ENCODE peak calls at places on chromosomes 6 and 20, in six cellular contexts. One of them, this sample, is unnamed.
A peak's percentile ranks its signal among the peaks of the same experiment; 100 is the strongest.

GRCh38 chr6:162388383-162388777 is 339.2 kb downstream of the PRKN start:
- DNase-seq in heart left ventricle: no peak
- DNase-seq in IMR-90: no peak
- DNase-seq in fibroblast of lung: no peak
- DNase-seq in thoracic aorta: no peak
- DNase-seq in astrocyte of the spinal cord: no peak
- DNase-seq in this sample: no peak

GRCh38 chr6:90343581-90343980 is 46.9 kb upstream of the BACH2 start:
- DNase-seq in heart left ventricle: no peak
- DNase-seq in IMR-90: peak; percentile 53
- DNase-seq in fibroblast of lung: peak; percentile 52
- DNase-seq in thoracic aorta: no peak
- DNase-seq in astrocyte of the spinal cord: peak; percentile 15
- DNase-seq in this sample: no peak

GRCh38 chr6:145789443-145789842 is 25.2 kb downstream of the FBXO30 start:
- DNase-seq in heart left ventricle: no peak
- DNase-seq in IMR-90: peak; percentile 41
- DNase-seq in fibroblast of lung: peak; percentile 88
- DNase-seq in thoracic aorta: no peak
- DNase-seq in astrocyte of the spinal cord: no peak
- DNase-seq in this sample: peak; percentile 17

GRCh38 chr6:11356404-11357155 is 124.1 kb upstream of the NEDD9 start:
- DNase-seq in heart left ventricle: peak; percentile 56
- DNase-seq in IMR-90: no peak
- DNase-seq in fibroblast of lung: no peak
- DNase-seq in thoracic aorta: no peak
- DNase-seq in astrocyte of the spinal cord: no peak
- DNase-seq in this sample: no peak

GRCh38 chr20:61278296-61278695 is 26.2 kb downstream of the CDH4 start:
- DNase-seq in heart left ventricle: no peak
- DNase-seq in IMR-90: no peak
- DNase-seq in fibroblast of lung: no peak
- DNase-seq in thoracic aorta: no peak
- DNase-seq in astrocyte of the spinal cord: no peak
- DNase-seq in this sample: no peak

GRCh38 chr6:130167655-130168054 is 55.1 kb downstream of the SAMD3 start:
- DNase-seq in heart left ventricle: no peak
- DNase-seq in IMR-90: peak; percentile 83
- DNase-seq in fibroblast of lung: peak; percentile 93
- DNase-seq in thoracic aorta: no peak
- DNase-seq in astrocyte of the spinal cord: no peak
- DNase-seq in this sample: peak; percentile 94

GRCh38 chr6:75747371-75747984 is 1.6 kb upstream of the MYO6 start:
- DNase-seq in heart left ventricle: no peak
- DNase-seq in IMR-90: no peak
- DNase-seq in fibroblast of lung: no peak
- DNase-seq in thoracic aorta: no peak
- DNase-seq in astrocyte of the spinal cord: no peak
- DNase-seq in this sample: no peak

GRCh38 chr6:119340766-119341487 is 8.6 kb downstream of the MAN1A1 start:
- DNase-seq in heart left ventricle: no peak
- DNase-seq in IMR-90: no peak
- DNase-seq in fibroblast of lung: no peak
- DNase-seq in thoracic aorta: no peak
- DNase-seq in astrocyte of the spinal cord: no peak
- DNase-seq in this sample: peak; percentile 61

GRCh38 chr20:58932170-58932569 is 48.9 kb upstream of the NELFCD start:
- DNase-seq in heart left ventricle: no peak
- DNase-seq in IMR-90: no peak
- DNase-seq in fibroblast of lung: no peak
- DNase-seq in thoracic aorta: no peak
- DNase-seq in astrocyte of the spinal cord: no peak
- DNase-seq in this sample: no peak

GRCh38 chr6:48736486-48737206 is 625.6 kb upstream of the PTCHD4 start:
- DNase-seq in heart left ventricle: no peak
- DNase-seq in IMR-90: peak; percentile 90
- DNase-seq in fibroblast of lung: peak; percentile 88
- DNase-seq in thoracic aorta: no peak
- DNase-seq in astrocyte of the spinal cord: peak; percentile 81
- DNase-seq in this sample: peak; percentile 75

GRCh38 chr6:33459226-33459625 is 4.8 kb downstream of the ZBTB9 start:
- DNase-seq in heart left ventricle: no peak
- DNase-seq in IMR-90: no peak
- DNase-seq in fibroblast of lung: no peak
- DNase-seq in thoracic aorta: no peak
- DNase-seq in astrocyte of the spinal cord: no peak
- DNase-seq in this sample: no peak

GRCh38 chr6:167426074-167426473 is 101.2 kb downstream of the TTLL2 start:
- DNase-seq in heart left ventricle: no peak
- DNase-seq in IMR-90: no peak
- DNase-seq in fibroblast of lung: no peak
- DNase-seq in thoracic aorta: no peak
- DNase-seq in astrocyte of the spinal cord: no peak
- DNase-seq in this sample: no peak

GRCh38 chr6:23704655-23705054 is 421.4 kb upstream of the NRSN1 start:
- DNase-seq in heart left ventricle: no peak
- DNase-seq in IMR-90: no peak
- DNase-seq in fibroblast of lung: no peak
- DNase-seq in thoracic aorta: no peak
- DNase-seq in astrocyte of the spinal cord: no peak
- DNase-seq in this sample: no peak

GRCh38 chr6:81790034-81790433 is 37.6 kb upstream of the TENT5A start:
- DNase-seq in heart left ventricle: no peak
- DNase-seq in IMR-90: no peak
- DNase-seq in fibroblast of lung: no peak
- DNase-seq in thoracic aorta: no peak
- DNase-seq in astrocyte of the spinal cord: no peak
- DNase-seq in this sample: no peak

GRCh38 chr6:34115396-34116314 is 30.2 kb downstream of the GRM4 start:
- DNase-seq in heart left ventricle: no peak
- DNase-seq in IMR-90: peak; percentile 10
- DNase-seq in fibroblast of lung: peak; percentile 28
- DNase-seq in thoracic aorta: no peak
- DNase-seq in astrocyte of the spinal cord: peak; percentile 23
- DNase-seq in this sample: peak; percentile 29

GRCh38 chr20:58585753-58586540 is 65.1 kb upstream of the STX16 start:
- DNase-seq in heart left ventricle: no peak
- DNase-seq in IMR-90: no peak
- DNase-seq in fibroblast of lung: no peak
- DNase-seq in thoracic aorta: no peak
- DNase-seq in astrocyte of the spinal cord: no peak
- DNase-seq in this sample: no peak

GRCh38 chr20:22681591-22682248 is 97.3 kb upstream of the FOXA2 start:
- DNase-seq in heart left ventricle: no peak
- DNase-seq in IMR-90: no peak
- DNase-seq in fibroblast of lung: no peak
- DNase-seq in thoracic aorta: no peak
- DNase-seq in astrocyte of the spinal cord: no peak
- DNase-seq in this sample: no peak

GRCh38 chr6:133241901-133242760 is 974 bp downstream of the EYA4 start:
- DNase-seq in heart left ventricle: peak; percentile 22
- DNase-seq in IMR-90: peak; percentile 66
- DNase-seq in fibroblast of lung: peak; percentile 69
- DNase-seq in thoracic aorta: no peak
- DNase-seq in astrocyte of the spinal cord: peak; percentile 50
- DNase-seq in this sample: peak; percentile 9

GRCh38 chr6:39362487-39362865 is 40.0 kb upstream of the KCNK16 start:
- DNase-seq in heart left ventricle: no peak
- DNase-seq in IMR-90: no peak
- DNase-seq in fibroblast of lung: peak; percentile 9
- DNase-seq in thoracic aorta: no peak
- DNase-seq in astrocyte of the spinal cord: no peak
- DNase-seq in this sample: no peak

GRCh38 chr6:137258170-137258569 is 39.0 kb upstream of the IFNGR1 start:
- DNase-seq in heart left ventricle: no peak
- DNase-seq in IMR-90: no peak
- DNase-seq in fibroblast of lung: no peak
- DNase-seq in thoracic aorta: no peak
- DNase-seq in astrocyte of the spinal cord: no peak
- DNase-seq in this sample: no peak

GRCh38 chr6:18263561-18264337 is 581 bp downstream of the DEK start:
- DNase-seq in heart left ventricle: peak; percentile 81
- DNase-seq in IMR-90: no peak
- DNase-seq in fibroblast of lung: peak; percentile 61
- DNase-seq in thoracic aorta: no peak
- DNase-seq in astrocyte of the spinal cord: peak; percentile 28
- DNase-seq in this sample: peak; percentile 63

DNA sequence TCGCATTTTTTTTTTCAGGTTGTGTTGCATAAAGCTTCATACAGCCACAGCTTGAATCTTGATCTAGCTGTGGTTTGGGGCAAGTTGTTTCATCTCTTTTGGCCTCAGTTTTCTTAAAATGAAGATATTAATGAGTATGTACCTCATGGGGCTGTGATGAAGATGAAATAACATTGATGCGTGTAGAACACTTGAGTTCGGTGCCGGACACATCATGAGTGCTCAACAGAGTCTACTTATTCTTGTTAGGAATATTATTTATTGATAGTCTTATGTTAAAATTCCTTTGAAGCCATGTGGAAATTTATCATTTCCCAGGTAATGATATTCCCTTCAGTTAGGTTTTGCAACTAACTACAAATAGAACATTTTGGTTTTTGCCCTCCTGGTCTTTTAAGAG is 3.4 kb downstream of the PAQR8 start:
- DNase-seq in heart left ventricle: no peak
- DNase-seq in IMR-90: no peak
- DNase-seq in fibroblast of lung: no peak
- DNase-seq in thoracic aorta: no peak
- DNase-seq in astrocyte of the spinal cord: no peak
- DNase-seq in this sample: no peak
- H3K4me3 ChIP-seq in heart left ventricle: no peak overlapping the region
- H3K4me3 ChIP-seq in IMR-90: no peak overlapping the region
- H3K4me3 ChIP-seq in fibroblast of lung: no peak overlapping the region
- H3K4me3 ChIP-seq in thoracic aorta: no peak overlapping the region
- H3K4me3 ChIP-seq in astrocyte of the spinal cord: no peak overlapping the region
- H3K4me3 ChIP-seq in this sample: no peak overlapping the region

DNA sequence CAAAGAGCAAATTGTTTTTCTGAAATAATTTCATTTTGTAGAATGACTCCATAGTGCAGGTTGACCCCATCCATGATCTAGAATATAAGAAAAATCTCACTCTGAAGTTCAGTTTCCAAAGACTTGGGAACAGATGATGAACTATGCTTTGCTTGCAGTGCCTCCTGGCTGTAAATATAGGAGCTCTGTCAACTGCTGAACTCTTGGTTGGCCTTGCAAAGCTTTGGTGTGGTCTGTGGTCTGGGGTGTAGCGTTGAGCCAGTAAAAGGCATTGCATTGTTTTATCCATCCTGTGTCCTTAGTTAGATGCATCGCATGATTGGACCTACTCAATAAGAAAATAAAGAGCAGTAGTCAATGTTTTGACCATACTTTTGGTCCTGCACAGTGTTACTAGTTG is 104.0 kb downstream of the PLCB4 start:
- DNase-seq in heart left ventricle: no peak
- DNase-seq in IMR-90: no peak
- DNase-seq in fibroblast of lung: peak; percentile 23
- DNase-seq in thoracic aorta: no peak
- DNase-seq in astrocyte of the spinal cord: peak; percentile 43
- DNase-seq in this sample: peak; percentile 19
- TF ChIP-seq CTCF in heart left ventricle: no peak
- TF ChIP-seq CTCF in IMR-90: no peak
- TF ChIP-seq CTCF in fibroblast of lung: peak; percentile 22
- TF ChIP-seq CTCF in thoracic aorta: no peak
- TF ChIP-seq CTCF in astrocyte of the spinal cord: peak; percentile 37
- TF ChIP-seq CTCF in this sample: peak; percentile 34

GRCh38 chr6:7249391-7249790 is 63.6 kb downstream of the SSR1 start:
- DNase-seq in heart left ventricle: no peak
- DNase-seq in IMR-90: peak; percentile 16
- DNase-seq in fibroblast of lung: no peak
- DNase-seq in thoracic aorta: no peak
- DNase-seq in astrocyte of the spinal cord: no peak
- DNase-seq in this sample: no peak
- H3K4me3 ChIP-seq in heart left ventricle: no peak overlapping the region
- H3K4me3 ChIP-seq in IMR-90: no peak overlapping the region
- H3K4me3 ChIP-seq in fibroblast of lung: no peak overlapping the region
- H3K4me3 ChIP-seq in thoracic aorta: no peak overlapping the region
- H3K4me3 ChIP-seq in astrocyte of the spinal cord: no peak overlapping the region
- H3K4me3 ChIP-seq in this sample: no peak overlapping the region

DNA sequence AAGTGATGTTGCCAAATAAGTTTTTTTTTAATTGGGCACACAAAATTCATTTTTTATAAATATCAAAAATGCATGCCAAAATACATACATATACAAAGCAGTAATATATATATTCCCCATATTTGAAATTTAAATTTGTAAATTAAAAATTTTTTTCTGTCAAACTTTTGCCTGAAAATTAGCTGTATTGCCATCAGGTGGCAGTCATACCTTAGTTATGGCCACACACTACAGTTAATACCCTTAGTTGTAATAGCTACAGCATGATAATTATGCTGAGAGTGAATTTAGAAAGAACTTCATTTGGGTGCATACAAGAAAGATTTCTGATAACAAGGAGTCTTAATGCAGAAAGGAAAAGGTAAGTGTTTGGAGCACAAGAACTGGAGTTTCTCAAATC is 46.2 kb upstream of the SDHAF4 start:
- DNase-seq in heart left ventricle: no peak
- DNase-seq in IMR-90: peak; percentile 18
- DNase-seq in fibroblast of lung: peak; percentile 36
- DNase-seq in thoracic aorta: no peak
- DNase-seq in astrocyte of the spinal cord: peak; percentile 7
- DNase-seq in this sample: peak; percentile 13
- TF ChIP-seq CTCF in heart left ventricle: peak; percentile 14
- TF ChIP-seq CTCF in IMR-90: peak; percentile 49
- TF ChIP-seq CTCF in fibroblast of lung: peak; percentile 32
- TF ChIP-seq CTCF in thoracic aorta: no peak
- TF ChIP-seq CTCF in astrocyte of the spinal cord: peak; percentile 28
- TF ChIP-seq CTCF in this sample: peak; percentile 44

GRCh38 chr6:12608016-12608860 is 108.3 kb upstream of the PHACTR1 start:
- DNase-seq in heart left ventricle: no peak
- DNase-seq in IMR-90: peak; percentile 40
- DNase-seq in fibroblast of lung: no peak
- DNase-seq in thoracic aorta: no peak
- DNase-seq in astrocyte of the spinal cord: peak; percentile 28
- DNase-seq in this sample: peak; percentile 25

GRCh38 chr6:12603711-12604049 is 112.9 kb upstream of the PHACTR1 start:
- DNase-seq in heart left ventricle: no peak
- DNase-seq in IMR-90: no peak
- DNase-seq in fibroblast of lung: no peak
- DNase-seq in thoracic aorta: no peak
- DNase-seq in astrocyte of the spinal cord: no peak
- DNase-seq in this sample: no peak

GRCh38 chr6:12606616-12607015 is 110.0 kb upstream of the PHACTR1 start:
- DNase-seq in heart left ventricle: no peak
- DNase-seq in IMR-90: no peak
- DNase-seq in fibroblast of lung: no peak
- DNase-seq in thoracic aorta: no peak
- DNase-seq in astrocyte of the spinal cord: no peak
- DNase-seq in this sample: no peak

GRCh38 chr6:12602951-12603710 is 113.4 kb upstream of the PHACTR1 start:
- DNase-seq in heart left ventricle: no peak
- DNase-seq in IMR-90: peak; percentile 77
- DNase-seq in fibroblast of lung: peak; percentile 62
- DNase-seq in thoracic aorta: no peak
- DNase-seq in astrocyte of the spinal cord: peak; percentile 74
- DNase-seq in this sample: peak; percentile 61

DNA sequence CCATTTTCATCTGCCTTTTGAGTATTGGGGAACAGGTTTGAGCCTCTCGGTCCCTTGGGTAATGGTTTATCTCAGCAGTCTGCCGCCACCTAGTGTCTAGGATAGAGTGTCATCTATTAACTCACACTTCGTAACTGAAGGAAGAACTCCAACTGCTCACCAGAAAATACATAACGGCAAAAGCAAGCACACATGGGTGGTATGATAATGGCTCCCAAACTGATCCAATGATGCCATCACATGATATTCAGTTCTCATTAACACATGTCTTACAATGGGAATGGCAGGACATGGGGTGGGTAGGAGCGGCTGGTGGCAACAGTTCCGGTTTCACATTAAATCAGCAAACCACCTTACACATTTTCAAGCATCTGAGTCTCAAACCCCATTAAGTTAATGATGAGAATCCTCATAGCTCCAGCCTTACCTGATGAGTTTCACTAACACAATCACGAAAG is 110.7 kb upstream of the PHACTR1 start:
- DNase-seq in heart left ventricle: peak; percentile 37
- DNase-seq in IMR-90: peak; percentile 75
- DNase-seq in fibroblast of lung: peak; percentile 65
- DNase-seq in thoracic aorta: peak; percentile 11
- DNase-seq in astrocyte of the spinal cord: peak; percentile 72
- DNase-seq in this sample: peak; percentile 71
- H3K4me3 ChIP-seq in heart left ventricle: no peak overlapping the region
- H3K4me3 ChIP-seq in IMR-90: no peak overlapping the region
- H3K4me3 ChIP-seq in fibroblast of lung: no peak overlapping the region
- H3K4me3 ChIP-seq in thoracic aorta: no peak overlapping the region
- H3K4me3 ChIP-seq in astrocyte of the spinal cord: no peak overlapping the region
- H3K4me3 ChIP-seq in this sample: no peak overlapping the region